ENCODE peak calls at places on chromosomes 1 and 21, in eight cellular contexts. M, Q, B, T, V, G, Y and R are unnamed samples.

GRCh38 chr21:41941941-41942340 is 11.9 kb downstream of the C2CD2 start:
- DNase-seq in Q (no peak), G (no peak), T (no peak), M (no peak), B (no peak), Y (no peak), V (no peak), R (no peak)

GRCh38 chr21:16072692-16073091 is 342.9 kb downstream of the USP25 start:
- DNase-seq in G (no peak), M (no peak), V (no peak), B (no peak), Q (no peak), T (no peak), Y (no peak), R (no peak)

GRCh38 chr1:5410652-5411051 is 581.6 kb downstream of the NPHP4 start:
- DNase-seq in G (no peak), T (no peak), M (no peak), V (no peak), Q (no peak), B (no peak), Y (peak), R (no peak)

GRCh38 chr1:208272311-208272710 is 28.1 kb upstream of the PLXNA2 start:
- DNase-seq in T (no peak), V (no peak), M (no peak), Y (no peak), G (no peak), Q (no peak), B (no peak), R (no peak)

GRCh38 chr21:42414928-42415769 is 11.4 kb downstream of the UBASH3A start:
- DNase-seq in Q (peak), Y (no peak), T (peak), G (no peak), M (no peak), V (no peak), B (peak), R (no peak)

GRCh38 chr1:16321176-16321867 is 31.0 kb downstream of the FBXO42 start:
- DNase-seq in G (no peak), V (no peak), B (no peak), Y (no peak), M (no peak), Q (no peak), T (no peak), R (no peak)

GRCh38 chr1:1213153-1213918 is 617 bp downstream of the TNFRSF4 start:
- DNase-seq in T (no peak), G (no peak), V (no peak), B (no peak), Y (no peak), M (no peak), Q (no peak), R (no peak)

GRCh38 chr1:242011879-242012674 is 13.2 kb upstream of the MAP1LC3C start:
- DNase-seq in G (no peak), Y (no peak), M (no peak), T (no peak), B (no peak), V (no peak), Q (no peak), R (no peak)

GRCh38 chr1:229031491-229032341 is 239.2 kb upstream of the RAB4A start:
- DNase-seq in Q (no peak), Y (no peak), T (no peak), M (no peak), V (no peak), G (no peak), B (no peak), R (no peak)

GRCh38 chr1:64692911-64693310 is 52.0 kb upstream of the RAVER2 start:
- DNase-seq in Y (no peak), Q (no peak), G (no peak), V (no peak), M (no peak), B (no peak), T (no peak), R (no peak)

GRCh38 chr1:150568567-150568966 is 10.8 kb downstream of the MCL1 start:
- DNase-seq in M (no peak), Y (no peak), Q (no peak), V (no peak), G (no peak), T (no peak), B (no peak), R (no peak)

GRCh38 chr1:101102757-101103156 is 77.2 kb upstream of the DPH5 start:
- DNase-seq in T (no peak), G (no peak), B (no peak), V (no peak), Y (no peak), M (no peak), Q (no peak), R (no peak)
- TF ChIP-seq CTCF in T (no peak), G (no peak), B (no peak), V (no peak), Y (no peak), M (no peak), Q (no peak), R (no peak)

GRCh38 chr1:235299514-235299858 is 28.5 kb downstream of the ARID4B start:
- DNase-seq in Y (no peak), Q (no peak), G (no peak), M (no peak), B (no peak), V (no peak), T (no peak), R (no peak)

GRCh38 chr1:235297579-235297978 is 30.4 kb downstream of the ARID4B start:
- DNase-seq in B (no peak), V (no peak), M (no peak), T (no peak), Q (no peak), Y (no peak), G (no peak), R (no peak)

GRCh38 chr1:235295902-235296350 is 32.1 kb downstream of the ARID4B start:
- DNase-seq in G (no peak), T (no peak), B (no peak), Y (peak), V (no peak), M (no peak), Q (no peak), R (no peak)

GRCh38 chr1:235298772-235299513 is 29.0 kb downstream of the ARID4B start:
- DNase-seq in G (no peak), Y (no peak), V (no peak), T (no peak), B (no peak), M (no peak), Q (no peak), R (no peak)

GRCh38 chr1:235296729-235297128 is 31.2 kb downstream of the ARID4B start:
- DNase-seq in T (no peak), Q (no peak), M (no peak), G (no peak), Y (no peak), B (no peak), V (no peak), R (no peak)
- TF ChIP-seq CTCF in T (no peak), Q (no peak), M (no peak), G (no peak), Y (no peak), B (no peak), V (no peak), R (no peak)

DNA sequence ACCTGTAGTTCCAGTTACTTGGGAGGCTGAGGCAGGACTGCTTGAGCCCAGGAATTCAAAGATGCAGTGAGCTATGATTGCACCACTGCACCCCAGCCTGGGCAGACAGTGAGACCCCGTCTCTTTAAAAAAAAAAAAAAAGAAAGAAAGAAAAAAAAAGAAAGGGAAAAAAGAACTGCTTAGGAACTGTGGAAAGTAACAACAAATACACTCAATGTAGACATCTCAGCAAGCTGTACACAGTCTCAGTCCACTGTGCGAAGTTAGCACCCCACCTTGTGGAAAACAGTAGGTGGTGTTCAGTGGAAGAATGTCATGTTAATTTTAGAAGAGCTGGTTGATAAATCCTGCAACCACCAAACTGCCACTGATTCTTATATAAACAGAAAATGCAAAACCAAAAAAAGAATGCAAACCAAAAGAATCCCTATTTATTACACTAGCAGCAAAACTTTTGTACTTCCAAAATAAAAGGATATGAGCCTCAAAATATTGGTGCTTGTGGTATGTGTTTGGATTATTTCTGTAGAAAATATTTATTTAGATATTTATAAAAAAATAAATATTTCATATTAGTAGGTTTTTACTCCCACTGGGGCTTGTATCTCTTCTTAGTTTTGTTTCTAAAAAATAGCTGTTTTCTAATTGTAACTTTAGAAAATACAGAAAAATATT is 31.1 kb downstream of the ALG14 start:
- DNase-seq in Y (peak), G (no peak), T (peak), V (peak), B (no peak), M (no peak), Q (peak), R (no peak)
- TF ChIP-seq CTCF in Y (peak), G (peak), T (peak), V (peak), B (no peak), M (peak), Q (peak), R (peak)

GRCh38 chr1:224051086-224051406 is 62.9 kb upstream of the FBXO28 start:
- DNase-seq in Y (no peak), T (no peak), B (no peak), Q (no peak), V (no peak), G (no peak), M (no peak), R (no peak)
- TF ChIP-seq CTCF in Y (no peak), T (no peak), B (no peak), Q (no peak), V (no peak), G (no peak), M (no peak), R (no peak)

DNA sequence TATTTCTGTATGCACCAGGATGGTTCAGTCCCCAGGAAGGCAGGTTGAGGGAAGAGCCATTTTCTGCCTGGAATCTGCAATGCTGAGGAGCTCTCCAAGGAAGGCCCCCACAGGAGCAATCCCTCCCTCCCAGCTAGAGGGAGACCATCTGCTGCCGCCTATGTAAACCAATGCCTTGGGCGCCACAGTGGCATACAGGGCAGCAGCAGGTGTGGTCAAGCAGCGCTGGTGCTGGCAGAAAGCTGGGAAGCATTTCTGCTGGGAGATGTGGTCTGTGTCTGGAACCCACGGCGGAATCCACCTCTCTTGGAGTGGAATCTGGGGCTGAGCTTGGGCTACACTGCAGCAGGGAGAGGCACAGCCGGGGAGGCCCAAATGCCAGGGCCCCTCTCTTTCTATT is 283.3 kb downstream of the RRAGC start:
- DNase-seq in V (no peak), Y (no peak), M (no peak), B (no peak), G (no peak), T (no peak), Q (no peak), R (no peak)
- TF ChIP-seq CTCF in V (no peak), Y (no peak), M (no peak), B (no peak), G (no peak), T (no peak), Q (no peak), R (no peak)

GRCh38 chr21:34771512-34772028 is 102.8 kb downstream of the CLIC6 start:
- DNase-seq in M (no peak), Y (no peak), T (no peak), V (no peak), G (no peak), Q (peak), B (no peak), R (no peak)
- TF ChIP-seq CTCF in M (no peak), Y (no peak), T (no peak), V (no peak), G (no peak), Q (no peak), B (no peak), R (no peak)